ENCODE peak calls at places on chromosome 21, in six cellular contexts. E is ovary; M is foreskin keratinocyte; P is astrocyte of the spinal cord; V is CD4-positive, alpha-beta T cell; B is GM20000. I is an unnamed sample.

GRCh38 chr21:37787456-37787855 is 128.8 kb downstream of the KCNJ6 start:
- DNase-seq in E (no peak), M (peak), P (peak), V (no peak), B (no peak), I (peak)

GRCh38 chr21:27173052-27173451 is 206.2 kb upstream of the ADAMTS5 start:
- DNase-seq in E (no peak), M (no peak), P (no peak), V (no peak), B (no peak), I (no peak)

GRCh38 chr21:33993286-33994231 is 78.0 kb upstream of the ATP5PO start:
- DNase-seq in E (no peak), M (no peak), P (no peak), V (no peak), B (no peak), I (no peak)

GRCh38 chr21:34630536-34631143 is 15.7 kb upstream of the RCAN1 start:
- DNase-seq in E (no peak), M (peak), P (peak), V (no peak), B (peak), I (peak)

GRCh38 chr21:32921632-32922230 is 104.0 kb upstream of the OLIG2 start:
- DNase-seq in E (no peak), M (no peak), P (no peak), V (peak), B (no peak), I (no peak)

GRCh38 chr21:28986677-28987076 is 6.0 kb downstream of the LTN1 start:
- DNase-seq in E (no peak), M (no peak), P (no peak), V (no peak), B (no peak), I (no peak)

GRCh38 chr21:19508844-19509243 is 1105.3 kb upstream of the TMPRSS15 start:
- DNase-seq in E (no peak), M (no peak), P (no peak), V (no peak), B (no peak), I (no peak)

GRCh38 chr21:18741954-18742353 is 338.4 kb upstream of the TMPRSS15 start:
- DNase-seq in E (no peak), M (no peak), P (no peak), V (no peak), B (no peak), I (no peak)

GRCh38 chr21:30831194-30831765 is 1.7 kb upstream of the KRTAP7-1 start:
- DNase-seq in E (no peak), M (peak), P (no peak), V (peak), B (peak), I (no peak)

GRCh38 chr21:39348040-39348354 is 891 bp downstream of the HMGN1 start:
- DNase-seq in E (no peak), M (no peak), P (no peak), V (no peak), B (no peak), I (peak)

GRCh38 chr21:27555996-27556395 is 589.1 kb upstream of the ADAMTS5 start:
- DNase-seq in E (no peak), M (no peak), P (no peak), V (no peak), B (no peak), I (peak)

GRCh38 chr21:46097826-46098286 is at the start of gene COL6A2:
- DNase-seq in E (peak), M (no peak), P (peak), V (peak), B (peak), I (no peak)
- TF ChIP-seq CTCF in E (peak), M (peak), P (peak), V (no peak), B (no peak), I (peak)

DNA sequence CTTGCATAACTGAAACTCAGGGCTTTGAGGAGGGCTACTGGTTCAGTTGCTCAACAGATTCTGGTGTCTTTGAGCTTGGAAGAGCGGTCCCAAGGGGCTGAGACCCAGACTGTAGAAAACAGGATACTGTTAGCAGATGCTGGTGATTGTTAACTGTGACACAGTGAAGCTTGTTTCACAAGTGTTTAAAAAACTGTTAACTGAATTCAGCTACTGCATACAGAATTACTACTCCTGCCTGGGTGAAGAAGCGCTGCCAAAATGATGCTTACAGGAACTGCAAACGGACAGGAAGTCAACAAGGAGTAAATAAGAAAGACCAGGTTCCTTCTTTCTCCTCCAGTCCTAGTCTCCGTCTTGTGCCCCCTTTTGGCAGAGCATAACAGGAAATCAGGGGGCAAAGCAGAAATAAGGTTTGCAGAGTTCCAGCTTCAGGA is 195.3 kb upstream of the USP25 start:
- DNase-seq in E (no peak), M (no peak), P (no peak), V (no peak), B (no peak), I (no peak)
- TF ChIP-seq CTCF in E (no peak), M (no peak), P (no peak), V (no peak), B (no peak), I (no peak)

GRCh38 chr21:36704958-36705678 is 6.2 kb downstream of the SIM2 start:
- DNase-seq in E (no peak), M (no peak), P (no peak), V (no peak), B (no peak), I (no peak)

GRCh38 chr21:36704281-36704957 is 5.5 kb downstream of the SIM2 start:
- DNase-seq in E (no peak), M (no peak), P (no peak), V (no peak), B (peak), I (no peak)

GRCh38 chr21:36706951-36707762 is 8.2 kb downstream of the SIM2 start:
- DNase-seq in E (no peak), M (no peak), P (no peak), V (no peak), B (peak), I (peak)

GRCh38 chr21:36706482-36706852 is 7.6 kb downstream of the SIM2 start:
- DNase-seq in E (no peak), M (no peak), P (no peak), V (no peak), B (no peak), I (no peak)

GRCh38 chr21:36705679-36706481 is 7.0 kb downstream of the SIM2 start:
- DNase-seq in E (no peak), M (no peak), P (no peak), V (no peak), B (no peak), I (no peak)
- TF ChIP-seq CTCF in E (no peak), M (peak), P (peak), V (no peak), B (no peak), I (peak)

GRCh38 chr21:16608209-16608830 is 878.5 kb downstream of the USP25 start:
- DNase-seq in E (no peak), M (peak), P (no peak), V (no peak), B (no peak), I (peak)
- TF ChIP-seq CTCF in E (no peak), M (peak), P (no peak), V (no peak), B (no peak), I (peak)

DNA sequence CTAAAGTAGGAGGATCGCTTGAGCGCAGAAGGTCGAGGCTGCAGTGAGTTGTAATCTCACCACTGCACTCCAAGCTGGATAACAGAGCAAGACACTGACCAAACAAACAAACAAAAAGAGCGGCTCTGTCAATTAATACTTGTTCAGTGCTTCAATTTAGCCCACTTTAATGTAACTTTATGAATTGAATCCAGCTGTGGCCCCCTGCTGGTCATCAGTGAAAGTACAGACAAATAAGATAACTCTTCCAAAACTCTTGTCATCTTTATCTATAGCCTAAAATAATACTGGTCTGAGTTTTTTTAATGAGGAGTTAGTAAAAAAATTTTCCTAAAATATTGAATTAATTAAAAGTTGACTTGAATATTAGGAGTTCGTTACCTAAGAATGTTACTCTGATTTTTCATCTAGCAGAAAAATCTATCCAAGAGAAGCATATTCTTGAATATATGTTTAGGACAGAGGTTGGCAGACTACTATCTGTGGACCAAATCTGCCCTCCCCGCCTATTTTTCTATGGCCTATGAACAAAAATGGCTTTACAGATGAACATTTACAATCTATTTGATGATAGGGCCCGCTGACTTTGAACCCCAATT is 26.1 kb downstream of the ATP5PF start:
- DNase-seq in E (no peak), M (peak), P (peak), V (peak), B (peak), I (peak)
- TF ChIP-seq CTCF in E (peak), M (peak), P (peak), V (peak), B (peak), I (peak)

DNA sequence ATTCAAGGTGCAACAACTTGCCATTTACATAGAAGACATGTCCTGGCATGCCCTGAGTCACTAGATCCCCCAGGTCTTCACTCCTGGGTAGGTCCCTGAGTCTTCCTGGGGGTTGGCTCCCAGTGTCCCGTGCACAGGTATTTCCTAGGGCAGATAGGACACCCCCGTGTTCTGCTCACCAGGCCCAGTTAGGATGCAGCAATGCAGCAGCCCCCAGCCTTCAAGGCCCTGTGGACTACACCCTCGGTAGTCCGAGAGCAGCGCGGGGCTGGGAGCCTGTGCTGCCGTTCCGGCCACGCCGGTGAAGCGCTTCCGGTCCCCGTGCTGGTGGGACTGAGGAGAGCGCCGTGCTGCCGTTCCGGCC is 10.6 kb upstream of the PCBP3 start:
- DNase-seq in E (no peak), M (no peak), P (no peak), V (no peak), B (no peak), I (no peak)
- TF ChIP-seq CTCF in E (no peak), M (no peak), P (no peak), V (no peak), B (no peak), I (no peak)

I was measured in HFFc6.